ENCODE peak calls at places on chromosomes 7 and 10, in nine cellular contexts. L is IMR-90; U is activated naive CD8-positive, alpha-beta T cell treated with anti-CD3 and anti-CD28 coated beads, Interleukin-2, amount 50 U/mL, for 24 hours; H is hippocampal formation; G is CD8-positive, alpha-beta memory T cell; B is adrenal gland; D is SK-N-DZ; Z is NCI-H1417; S is activated T-helper 1 cell treated with Interleukin-2 at 50 U/mL for 16 hours. K is an unnamed sample.

GRCh38 chr10:114719311-114719710 is 61.2 kb upstream of the ABLIM1 start:
- DNase-seq in L (no peak), U (no peak), H (no peak), G (no peak), B (peak), D (no peak), Z (no peak), S (no peak), K (peak)

GRCh38 chr10:130459851-130460490 is 323.8 kb downstream of the GLRX3 start:
- DNase-seq in L (no peak), U (no peak), H (no peak), G (no peak), B (no peak), D (no peak), Z (no peak), S (no peak), K (no peak)

GRCh38 chr7:13282377-13282980 is 595.0 kb downstream of the ARL4A start:
- DNase-seq in L (peak), U (no peak), H (peak), G (no peak), B (no peak), D (no peak), Z (peak), S (no peak), K (no peak)

GRCh38 chr10:972763-973162 is 15.5 kb upstream of the GTPBP4 start:
- DNase-seq in L (no peak), U (no peak), H (no peak), G (no peak), B (no peak), D (peak), Z (no peak), S (no peak), K (no peak)

GRCh38 chr10:113563306-113564088 is 10.6 kb downstream of the HABP2 start:
- DNase-seq in L (peak), U (peak), H (peak), G (peak), B (peak), D (peak), Z (no peak), S (peak), K (peak)

GRCh38 chr10:61319550-61320256 is 133.5 kb downstream of the TMEM26 start:
- DNase-seq in L (peak), U (no peak), H (no peak), G (no peak), B (no peak), D (no peak), Z (no peak), S (no peak), K (no peak)

GRCh38 chr7:123715793-123716192 is 33.0 kb downstream of the WASL start:
- DNase-seq in L (no peak), U (no peak), H (no peak), G (no peak), B (no peak), D (no peak), Z (no peak), S (no peak), K (no peak)

GRCh38 chr10:128978211-128978610 is 488.8 kb upstream of the MGMT start:
- DNase-seq in L (no peak), U (no peak), H (no peak), G (no peak), B (no peak), D (no peak), Z (no peak), S (no peak), K (no peak)

GRCh38 chr10:132193907-132194552 is 7.3 kb downstream of the DPYSL4 start:
- DNase-seq in L (no peak), U (peak), H (no peak), G (no peak), B (peak), D (no peak), Z (no peak), S (no peak), K (no peak)

GRCh38 chr7:23254051-23254681 is 7.6 kb downstream of the GPNMB start:
- DNase-seq in L (no peak), U (no peak), H (no peak), G (no peak), B (no peak), D (no peak), Z (no peak), S (no peak), K (no peak)

GRCh38 chr10:89032141-89032814 is 41.7 kb downstream of the FAS start:
- DNase-seq in L (peak), U (peak), H (no peak), G (no peak), B (peak), D (no peak), Z (no peak), S (no peak), K (no peak)

GRCh38 chr10:12513775-12514663 is 164.7 kb downstream of the CAMK1D start:
- DNase-seq in L (peak), U (no peak), H (no peak), G (no peak), B (no peak), D (peak), Z (peak), S (no peak), K (no peak)

GRCh38 chr10:109616356-109616755 is 307.0 kb downstream of the XPNPEP1 start:
- DNase-seq in L (no peak), U (no peak), H (no peak), G (no peak), B (no peak), D (no peak), Z (no peak), S (no peak), K (no peak)

GRCh38 chr7:1928555-1929348 is 258.7 kb downstream of the ELFN1 start:
- DNase-seq in L (no peak), U (no peak), H (no peak), G (no peak), B (no peak), D (no peak), Z (peak), S (no peak), K (no peak)

GRCh38 chr7:33853361-33854062 is 51.8 kb upstream of the BMPER start:
- DNase-seq in L (peak), U (no peak), H (no peak), G (no peak), B (no peak), D (no peak), Z (no peak), S (no peak), K (no peak)

GRCh38 chr7:83469491-83469890 is 179.4 kb downstream of the SEMA3E start:
- DNase-seq in L (no peak), U (no peak), H (no peak), G (no peak), B (no peak), D (no peak), Z (no peak), S (no peak), K (no peak)

GRCh38 chr7:72321637-72322036 is 90.5 kb downstream of the CALN1 start:
- DNase-seq in L (no peak), U (no peak), H (no peak), G (no peak), B (no peak), D (no peak), Z (no peak), S (no peak), K (no peak)

GRCh38 chr10:75404335-75405200 is 3.0 kb upstream of the ZNF503 start:
- DNase-seq in L (no peak), U (no peak), H (no peak), G (no peak), B (peak), D (peak), Z (peak), S (no peak), K (no peak)

GRCh38 chr7:132683967-132684690 is 107.9 kb upstream of the PLXNA4 start:
- DNase-seq in L (no peak), U (no peak), H (no peak), G (no peak), B (no peak), D (peak), Z (no peak), S (no peak), K (no peak)

GRCh38 chr10:47090903-47091302 is 179.7 kb downstream of the PTPN20 start:
- DNase-seq in L (no peak), U (no peak), H (no peak), G (no peak), B (no peak), D (no peak), Z (no peak), S (no peak), K (no peak)

GRCh38 chr10:31397852-31398251 is 78.8 kb downstream of the ZEB1 start:
- DNase-seq in L (no peak), U (no peak), H (no peak), G (no peak), B (no peak), D (no peak), Z (no peak), S (no peak), K (no peak)

GRCh38 chr10:117537436-117537903 is 5.1 kb upstream of the EMX2 start:
- DNase-seq in L (no peak), U (no peak), H (no peak), G (no peak), B (no peak), D (no peak), Z (no peak), S (no peak), K (no peak)

GRCh38 chr7:23074443-23075244 is 30.9 kb upstream of the KLHL7 start:
- DNase-seq in L (peak), U (no peak), H (no peak), G (no peak), B (no peak), D (no peak), Z (no peak), S (no peak), K (no peak)

GRCh38 chr7:593324-594115 is 73.9 kb upstream of the PDGFA start:
- DNase-seq in L (no peak), U (peak), H (no peak), G (no peak), B (no peak), D (no peak), Z (no peak), S (no peak), K (peak)

GRCh38 chr10:15348579-15348978 is 22.5 kb downstream of the FAM171A1 start:
- DNase-seq in L (peak), U (no peak), H (peak), G (no peak), B (no peak), D (no peak), Z (peak), S (no peak), K (no peak)

GRCh38 chr7:81285142-81285871 is 366.5 kb upstream of the SEMA3C start:
- DNase-seq in L (peak), U (no peak), H (no peak), G (no peak), B (no peak), D (no peak), Z (no peak), S (no peak), K (no peak)

GRCh38 chr7:81769891-81770818 is at the start of gene HGF:
- DNase-seq in L (peak), U (no peak), H (peak), G (no peak), B (peak), D (peak), Z (no peak), S (no peak), K (peak)

GRCh38 chr7:95952851-95953250 is 180.5 kb downstream of the DYNC1I1 start:
- DNase-seq in L (no peak), U (no peak), H (no peak), G (no peak), B (no peak), D (no peak), Z (no peak), S (no peak), K (no peak)

GRCh38 chr7:3464900-3465622 is 164.0 kb downstream of the SDK1 start:
- DNase-seq in L (no peak), U (peak), H (no peak), G (no peak), B (no peak), D (no peak), Z (no peak), S (no peak), K (no peak)

GRCh38 chr10:43199088-43199683 is 60.9 kb downstream of the CSGALNACT2 start:
- DNase-seq in L (no peak), U (no peak), H (no peak), G (no peak), B (no peak), D (no peak), Z (no peak), S (no peak), K (no peak)

GRCh38 chr10:21628023-21628422 is 94.0 kb downstream of the MLLT10 start:
- DNase-seq in L (no peak), U (no peak), H (no peak), G (no peak), B (no peak), D (no peak), Z (no peak), S (no peak), K (no peak)

GRCh38 chr10:72331575-72332422 is 22.9 kb downstream of the DNAJB12 start:
- DNase-seq in L (peak), U (peak), H (peak), G (peak), B (peak), D (peak), Z (peak), S (peak), K (peak)

GRCh38 chr7:6310594-6310993 is 38.2 kb upstream of the CYTH3 start:
- DNase-seq in L (no peak), U (no peak), H (no peak), G (no peak), B (no peak), D (no peak), Z (no peak), S (no peak), K (no peak)

GRCh38 chr10:79385804-79386531 is 38.7 kb downstream of the PPIF start:
- DNase-seq in L (no peak), U (no peak), H (no peak), G (peak), B (no peak), D (peak), Z (no peak), S (no peak), K (peak)

GRCh38 chr10:6120691-6121090 is 31.9 kb downstream of the RBM17 start:
- DNase-seq in L (no peak), U (no peak), H (no peak), G (no peak), B (no peak), D (no peak), Z (no peak), S (no peak), K (no peak)

GRCh38 chr7:55961994-55962393 is 2.4 kb upstream of the NIPSNAP2 start:
- DNase-seq in L (no peak), U (no peak), H (no peak), G (no peak), B (no peak), D (no peak), Z (no peak), S (no peak), K (no peak)

GRCh38 chr7:36016648-36017047 is 136.4 kb upstream of the EEPD1 start:
- DNase-seq in L (no peak), U (no peak), H (no peak), G (no peak), B (no peak), D (no peak), Z (no peak), S (no peak), K (no peak)

GRCh38 chr7:22117222-22117621 is 171.5 kb upstream of the CDCA7L start:
- DNase-seq in L (no peak), U (no peak), H (no peak), G (no peak), B (no peak), D (no peak), Z (no peak), S (no peak), K (no peak)

GRCh38 chr10:69407621-69408301 is 9.0 kb downstream of the TACR2 start:
- DNase-seq in L (no peak), U (no peak), H (no peak), G (no peak), B (no peak), D (peak), Z (peak), S (no peak), K (no peak)